ENCODE peak calls at places on chromosome 9, in nine cellular contexts. Z is hepatocyte, R is OCI-LY7, Y is PC-3, F is MM.1S, V is HCT116, L is neural progenitor cell, O is SK-N-SH, W is GM23248. B is an unnamed sample.

GRCh38 chr9:100602302-100602930 is 24.5 kb downstream of the CAVIN4 start:
- DNase-seq in O (peak), L (peak), F (peak), W (peak), Y (peak), V (peak), Z (peak), R (peak), B (peak)

GRCh38 chr9:81814404-81814793 is 113.8 kb upstream of the SPATA31D4 start:
- DNase-seq in Z (no peak), V (no peak), L (no peak), W (no peak), R (no peak), F (no peak), O (no peak), Y (no peak), B (peak)

GRCh38 chr9:101369286-101369685 is 15.5 kb downstream of the BAAT start:
- DNase-seq in R (no peak), F (no peak), L (no peak), Z (no peak), O (no peak), W (peak), Y (no peak), V (no peak), B (no peak)

GRCh38 chr9:104740596-104740995 is 6.9 kb upstream of the NIPSNAP3A start:
- DNase-seq in Z (no peak), L (no peak), V (no peak), R (no peak), F (no peak), O (no peak), Y (peak), W (peak), B (no peak)

GRCh38 chr9:33785914-33786313 is 9.4 kb upstream of the PRSS3 start:
- DNase-seq in V (no peak), F (no peak), Y (no peak), W (peak), R (peak), O (no peak), Z (no peak), L (peak), B (peak)

GRCh38 chr9:23962101-23962500 is 136.1 kb upstream of the ELAVL2 start:
- DNase-seq in Y (peak), V (no peak), Z (no peak), O (no peak), R (no peak), W (no peak), F (no peak), L (no peak), B (peak)

GRCh38 chr9:129270903-129271431 is 92.9 kb upstream of the IER5L start:
- DNase-seq in F (peak), Z (no peak), V (no peak), R (peak), Y (no peak), L (no peak), O (no peak), W (peak), B (no peak)

GRCh38 chr9:85136978-85137377 is 467.4 kb downstream of the NTRK2 start:
- DNase-seq in R (no peak), W (no peak), Z (no peak), F (no peak), O (no peak), V (no peak), L (no peak), Y (no peak), B (no peak)

GRCh38 chr9:138082918-138083636 is 205.5 kb downstream of the CACNA1B start:
- DNase-seq in V (no peak), L (no peak), Y (no peak), O (peak), R (no peak), Z (no peak), F (no peak), W (no peak), B (no peak)

GRCh38 chr9:95003694-95004451 is 277.4 kb downstream of the AOPEP start:
- DNase-seq in Z (peak), Y (peak), L (peak), W (peak), O (peak), V (no peak), R (no peak), F (peak), B (peak)

GRCh38 chr9:93072383-93072795 is 13.9 kb downstream of the SUSD3 start:
- DNase-seq in W (no peak), R (no peak), L (no peak), V (no peak), Z (no peak), F (peak), O (peak), Y (no peak), B (no peak)
- TF ChIP-seq EZH2phosphoT487 in W (no peak), R (no peak), L (no peak), V (no peak), Z (no peak), F (no peak), O (no peak), Y (no peak), B (no peak)

GRCh38 chr9:130871395-130872057 is 25.1 kb downstream of the QRFP start:
- DNase-seq in W (no peak), Z (no peak), F (no peak), O (no peak), Y (no peak), V (no peak), L (no peak), R (no peak), B (no peak)

GRCh38 chr9:130872058-130872453 is 24.6 kb downstream of the QRFP start:
- DNase-seq in V (no peak), L (no peak), W (no peak), R (no peak), F (no peak), Y (no peak), Z (no peak), O (no peak), B (no peak)

GRCh38 chr9:130872912-130873503 is 23.6 kb downstream of the QRFP start:
- DNase-seq in V (no peak), O (no peak), F (no peak), Y (no peak), Z (no peak), R (no peak), L (no peak), W (no peak), B (no peak)

GRCh38 chr9:130873966-130874365 is 22.6 kb downstream of the QRFP start:
- DNase-seq in O (no peak), W (no peak), V (no peak), Z (no peak), L (no peak), Y (no peak), R (no peak), F (no peak), B (no peak)

GRCh38 chr9:130872511-130872910 is 24.1 kb downstream of the QRFP start:
- DNase-seq in Y (no peak), R (no peak), W (no peak), L (no peak), Z (no peak), O (no peak), F (no peak), V (no peak), B (no peak)
- H3K27ac ChIP-seq in Y (no peak), R (no peak), W (no peak), L (no peak), Z (no peak), O (no peak), F (no peak), V (no peak), B (no peak)

GRCh38 chr9:123739902-123740301 is 190.0 kb downstream of the DENND1A start:
- DNase-seq in W (no peak), F (no peak), V (no peak), O (no peak), L (no peak), Y (no peak), Z (no peak), R (no peak), B (no peak)

GRCh38 chr9:123743737-123744136 is 186.2 kb downstream of the DENND1A start:
- DNase-seq in F (peak), W (no peak), R (no peak), Y (no peak), O (no peak), V (no peak), L (no peak), Z (no peak), B (no peak)

GRCh38 chr9:123739387-123739786 is 190.5 kb downstream of the DENND1A start:
- DNase-seq in O (no peak), Y (no peak), R (no peak), W (no peak), F (peak), V (no peak), L (no peak), Z (no peak), B (no peak)

GRCh38 chr9:123741214-123741613 is 188.7 kb downstream of the DENND1A start:
- DNase-seq in R (no peak), Y (no peak), L (no peak), W (no peak), O (no peak), F (no peak), Z (no peak), V (no peak), B (no peak)

GRCh38 chr9:123742009-123742767 is 187.7 kb downstream of the DENND1A start:
- DNase-seq in V (no peak), Z (no peak), R (no peak), W (no peak), F (no peak), O (no peak), L (peak), Y (no peak), B (no peak)
- TF ChIP-seq EZH2phosphoT487 in V (no peak), Z (no peak), R (no peak), W (no peak), F (no peak), O (no peak), L (no peak), Y (no peak), B (no peak)

GRCh38 chr9:14212697-14213420 is 101.1 kb downstream of the NFIB start:
- DNase-seq in Y (no peak), Z (no peak), O (no peak), R (no peak), L (no peak), V (no peak), W (no peak), F (no peak), B (no peak)
- H3K27ac ChIP-seq in Y (peak), Z (no peak), O (peak), R (no peak), L (no peak), V (no peak), W (no peak), F (no peak), B (no peak)

GRCh38 chr9:133690111-133690561 is 48.0 kb downstream of the SARDH start:
- DNase-seq in L (no peak), W (no peak), Z (peak), V (no peak), Y (peak), O (no peak), F (no peak), R (no peak), B (no peak)
- TF ChIP-seq EZH2phosphoT487 in L (no peak), W (no peak), Z (no peak), V (no peak), Y (no peak), O (no peak), F (no peak), R (no peak), B (no peak)

DNA sequence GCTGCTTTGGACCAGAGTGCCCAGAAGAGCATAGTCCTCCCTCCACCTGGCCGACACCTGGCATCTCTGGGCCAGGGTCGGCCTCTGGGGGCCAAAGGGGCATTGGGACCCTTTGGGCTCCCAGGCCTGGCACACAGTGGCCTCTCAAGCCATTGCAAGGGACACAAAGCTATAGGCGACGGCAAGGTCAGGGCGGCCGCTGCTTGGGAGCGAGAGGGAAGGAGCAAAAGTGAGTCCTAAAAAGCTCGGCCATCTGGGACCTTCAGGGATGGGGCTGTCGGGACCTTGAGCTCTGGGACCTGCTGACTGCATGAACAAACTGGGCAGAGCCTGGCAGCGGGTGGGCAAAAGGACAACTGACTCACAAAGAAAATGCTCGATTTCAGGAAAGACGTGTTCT is 13.9 kb downstream of the DBH start:
- DNase-seq in Z (no peak), W (no peak), F (no peak), Y (no peak), O (no peak), R (no peak), V (no peak), L (no peak), B (no peak)
- H3K27ac ChIP-seq in Z (no peak), W (no peak), F (no peak), Y (no peak), O (no peak), R (no peak), V (no peak), L (no peak), B (no peak)